ENCODE peak calls at places on chromosomes 4 and X, in six cellular contexts. N is lower lobe of right lung, M is RWPE1, F is pancreas, D is mammary epithelial cell, K is A549. S is an unnamed sample.

GRCh38 chr4:102598759-102599379 is 97.7 kb downstream of the NFKB1 start:
- DNase-seq in F (no peak), N (no peak), M (no peak), D (no peak), K (no peak), S (no peak)

GRCh38 chrX:46704767-46705386 is 54.0 kb downstream of the SLC9A7 start:
- DNase-seq in F (no peak), N (no peak), K (no peak), M (no peak), D (peak), S (no peak)

GRCh38 chrX:39049975-39050374 is 248.7 kb downstream of the MID1IP1 start:
- DNase-seq in F (no peak), N (no peak), K (no peak), D (no peak), M (no peak), S (no peak)

GRCh38 chr4:124104101-124104500 is 608.4 kb downstream of the ANKRD50 start:
- DNase-seq in N (no peak), D (peak), K (no peak), F (no peak), M (no peak), S (no peak)

GRCh38 chr4:7530932-7531639 is 96.4 kb upstream of the PSAPL1 start:
- DNase-seq in D (no peak), M (no peak), K (no peak), N (no peak), F (no peak), S (no peak)

GRCh38 chr4:7516773-7517144 is 82.0 kb upstream of the PSAPL1 start:
- DNase-seq in N (no peak), D (no peak), K (no peak), M (no peak), F (no peak), S (no peak)

GRCh38 chrX:56802428-56802827 is 73.4 kb downstream of the NBDY start:
- DNase-seq in M (no peak), F (peak), N (no peak), K (no peak), D (no peak), S (no peak)

GRCh38 chr4:26022346-26022891 is 108.4 kb downstream of the SMIM20 start:
- DNase-seq in N (no peak), D (peak), M (peak), F (no peak), K (peak), S (no peak)

GRCh38 chr4:1885414-1885813 is 14.2 kb downstream of the NSD2 start:
- DNase-seq in N (no peak), K (no peak), D (no peak), M (no peak), F (peak), S (no peak)

GRCh38 chr4:23822181-23822580 is 67.7 kb downstream of the PPARGC1A start:
- DNase-seq in K (no peak), D (no peak), M (peak), N (no peak), F (no peak), S (no peak)

GRCh38 chr4:7286170-7286569 is 93.8 kb downstream of the SORCS2 start:
- DNase-seq in D (no peak), F (no peak), K (no peak), M (no peak), N (no peak), S (no peak)

GRCh38 chr4:37675587-37676290 is 10.4 kb downstream of the RELL1 start:
- DNase-seq in M (no peak), F (no peak), D (peak), K (no peak), N (no peak), S (no peak)

GRCh38 chr4:165784672-165785071 is 88.4 kb upstream of the TLL1 start:
- DNase-seq in D (no peak), F (no peak), M (no peak), N (no peak), K (no peak), S (no peak)

GRCh38 chr4:149765630-149766029 is 50.0 kb downstream of the IQCM start:
- DNase-seq in D (peak), M (peak), K (no peak), N (no peak), F (no peak), S (no peak)

GRCh38 chr4:37549003-37549402 is 137.2 kb downstream of the RELL1 start:
- DNase-seq in D (peak), M (no peak), F (no peak), N (no peak), K (no peak), S (no peak)

GRCh38 chrX:43899878-43900815 is 17.9 kb upstream of the MAOB start:
- DNase-seq in N (no peak), D (no peak), F (no peak), M (no peak), K (no peak), S (no peak)

GRCh38 chrX:77979870-77980269 is 10.4 kb upstream of the PGAM4 start:
- DNase-seq in K (no peak), N (no peak), D (no peak), M (no peak), F (no peak), S (no peak)

GRCh38 chr4:146132445-146132844 is 43.1 kb upstream of the LSM6 start:
- DNase-seq in N (no peak), F (no peak), K (no peak), M (peak), D (peak), S (no peak)

GRCh38 chr4:184745747-184746531 is 12.0 kb upstream of the CENPU start:
- DNase-seq in K (peak), M (peak), F (peak), N (no peak), D (peak), S (peak)

GRCh38 chr4:125482822-125483221 is 168.1 kb downstream of the FAT4 start:
- DNase-seq in D (no peak), N (no peak), K (no peak), M (no peak), F (no peak), S (no peak)

GRCh38 chr4:13865871-13866669 is 238.5 kb upstream of the BOD1L1 start:
- DNase-seq in F (no peak), M (no peak), N (no peak), D (peak), K (no peak), S (no peak)

GRCh38 chr4:29073571-29073970 is 1646.6 kb upstream of the PCDH7 start:
- DNase-seq in F (no peak), K (no peak), M (no peak), D (no peak), N (no peak), S (no peak)

GRCh38 chrX:31350808-31351074 is 278.9 kb upstream of the FTHL17 start:
- DNase-seq in F (no peak), D (no peak), N (no peak), M (no peak), K (no peak), S (no peak)

GRCh38 chrX:68710870-68711576 is 63.6 kb downstream of the STARD8 start:
- DNase-seq in M (peak), D (peak), K (peak), N (no peak), F (no peak), S (peak)

GRCh38 chr4:105520819-105521790 is 31.3 kb upstream of the ARHGEF38 start:
- DNase-seq in K (peak), D (peak), M (peak), N (no peak), F (no peak), S (peak)

GRCh38 chr4:3291969-3292570 is 751 bp upstream of the RGS12 start:
- DNase-seq in N (peak), K (peak), D (peak), M (peak), F (peak), S (peak)

GRCh38 chr4:184808719-184809062 is 17.1 kb downstream of the ACSL1 start:
- DNase-seq in K (no peak), M (no peak), F (no peak), N (no peak), D (no peak), S (no peak)

GRCh38 chrX:8520791-8521190 is 56.2 kb downstream of the VCX3B start:
- DNase-seq in N (no peak), K (no peak), D (peak), F (no peak), M (peak), S (no peak)

GRCh38 chrX:21438792-21439191 is 64.6 kb downstream of the CNKSR2 start:
- DNase-seq in K (no peak), N (no peak), F (no peak), M (no peak), D (no peak), S (no peak)

GRCh38 chr4:139666735-139667266 is 1.2 kb downstream of the MGST2 start:
- DNase-seq in D (peak), F (peak), K (no peak), M (peak), N (peak), S (no peak)

GRCh38 chr4:175427751-175428150 is 384.3 kb downstream of the GPM6A start:
- DNase-seq in D (no peak), M (no peak), F (peak), N (no peak), K (no peak), S (no peak)

DNA sequence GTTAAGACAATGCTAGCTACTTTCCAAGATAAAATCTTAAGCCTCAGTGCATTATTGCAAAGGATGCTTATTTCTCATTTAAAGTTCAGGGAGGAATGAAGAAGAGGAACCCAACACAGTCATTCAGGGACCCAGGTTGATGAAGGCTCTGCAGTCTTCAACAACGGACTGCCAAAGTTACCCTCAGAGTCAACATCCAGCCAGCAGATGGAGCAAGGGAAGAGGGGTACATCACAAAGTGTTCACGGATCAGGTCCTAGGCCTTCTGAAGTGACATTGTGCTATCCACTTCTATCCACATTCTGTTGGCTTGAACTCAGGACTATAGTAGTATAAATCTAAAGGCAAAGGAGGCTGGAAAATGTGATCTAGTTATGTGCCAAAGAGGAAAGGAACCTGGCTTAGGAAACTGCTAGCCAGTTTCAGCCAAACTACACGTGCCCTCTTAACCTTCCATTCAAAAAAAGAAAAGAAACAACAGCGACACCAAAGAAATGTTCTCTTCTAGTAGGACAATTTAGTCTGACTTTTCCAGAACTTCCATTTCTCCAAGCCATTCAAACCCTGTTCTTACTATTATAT is 28.8 kb downstream of the NKX6-1 start:
- DNase-seq in K (no peak), N (no peak), D (no peak), F (no peak), M (no peak), S (no peak)
- TF ChIP-seq CTCF in K (no peak), N (no peak), D (peak), F (no peak), M (no peak), S (no peak)

GRCh38 chr4:140744421-140744820 is 11.8 kb downstream of the TBC1D9 start:
- DNase-seq in F (no peak), M (no peak), D (no peak), N (no peak), K (no peak), S (no peak)

GRCh38 chr4:140742838-140743193 is 13.4 kb downstream of the TBC1D9 start:
- DNase-seq in N (no peak), M (no peak), F (no peak), K (no peak), D (no peak), S (no peak)

GRCh38 chr4:140740906-140741670 is 15.1 kb downstream of the TBC1D9 start:
- DNase-seq in F (no peak), N (no peak), D (no peak), M (no peak), K (no peak), S (no peak)

GRCh38 chr4:140740422-140740821 is 15.8 kb downstream of the TBC1D9 start:
- DNase-seq in F (no peak), K (no peak), N (no peak), M (no peak), D (no peak), S (no peak)

GRCh38 chr4:140743194-140743931 is 12.8 kb downstream of the TBC1D9 start:
- DNase-seq in F (no peak), M (no peak), K (no peak), D (peak), N (no peak), S (no peak)
- TF ChIP-seq CTCF in F (no peak), M (no peak), K (peak), D (peak), N (peak), S (peak)

GRCh38 chr4:151801547-151802516 is 41.0 kb upstream of the GATB start:
- DNase-seq in D (no peak), M (peak), N (peak), K (peak), F (peak), S (peak)
- TF ChIP-seq CTCF in D (peak), M (peak), N (peak), K (peak), F (peak), S (peak)

DNA sequence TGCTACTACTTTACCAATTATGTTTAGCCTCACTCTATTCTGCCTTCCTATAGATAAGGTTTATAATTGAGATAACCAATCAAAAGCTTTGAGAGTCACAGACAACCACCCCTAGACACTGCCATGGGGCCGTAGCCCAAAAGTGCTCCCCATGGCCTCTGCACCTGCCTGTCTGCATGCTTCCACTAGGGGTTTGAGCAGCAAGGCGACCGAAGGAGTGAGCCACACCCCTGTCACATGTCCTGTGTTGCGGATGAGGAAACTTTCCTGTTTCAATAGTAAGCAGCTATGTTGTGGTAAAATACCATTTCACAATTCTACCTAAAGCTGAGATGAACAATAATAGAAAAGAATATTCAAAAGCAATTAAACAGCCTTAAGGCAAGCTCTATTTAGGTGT is 856.0 kb upstream of the FRG1 start:
- DNase-seq in K (no peak), M (no peak), F (no peak), N (no peak), D (no peak), S (no peak)
- TF ChIP-seq CTCF in K (no peak), M (no peak), F (no peak), N (no peak), D (no peak), S (no peak)

DNA sequence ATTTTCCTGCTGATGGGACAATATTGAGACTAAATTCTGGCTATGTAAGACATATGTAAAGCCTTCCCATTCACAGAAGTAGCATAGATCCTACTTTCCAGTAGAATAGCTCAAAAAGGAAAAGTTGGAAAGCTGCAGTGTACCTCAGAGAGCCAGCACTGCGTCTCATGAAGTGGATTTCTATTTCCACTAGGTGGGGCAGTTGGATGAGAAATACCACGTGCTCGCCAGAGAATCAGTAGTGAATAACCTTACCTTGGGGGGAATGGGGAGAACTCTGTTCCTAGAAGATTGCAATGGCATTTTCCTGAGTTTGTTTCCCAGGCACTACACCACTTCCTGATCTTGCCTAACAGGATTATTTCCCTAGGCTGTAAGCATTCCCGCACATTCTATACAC is 907.1 kb downstream of the FSTL5 start:
- DNase-seq in D (no peak), F (no peak), K (no peak), N (no peak), M (no peak), S (no peak)
- TF ChIP-seq CTCF in D (peak), F (no peak), K (peak), N (no peak), M (no peak), S (peak)

S was measured in neural crest cell.